ENCODE peak calls at places on chromosomes 6 and 20, in five cellular contexts. N is DND-41, G is COR-L47, O is EH, L is HCEC 1CT. R is an unnamed sample.
A peak's percentile ranks its signal among the peaks of the same experiment; 100 is the strongest.

GRCh38 chr6:113103618-113104390 is 753.3 kb upstream of the MARCKS start:
- DNase-seq in N (no peak), G (no peak), O (peak; percentile 94), L (peak; percentile 85), R (no peak)

GRCh38 chr6:12010635-12011275 is 1.4 kb upstream of the HIVEP1 start:
- DNase-seq in N (no peak), G (peak; percentile 53), O (no peak), L (peak; percentile 78), R (no peak)

GRCh38 chr6:45955597-45955996 is 60.1 kb downstream of the CLIC5 start:
- DNase-seq in N (no peak), G (no peak), O (no peak), L (no peak), R (no peak)

GRCh38 chr6:19830171-19830570 is 7.0 kb upstream of the ID4 start:
- DNase-seq in N (no peak), G (no peak), O (peak; percentile 36), L (no peak), R (peak; percentile 19)

GRCh38 chr6:11380969-11381744 is 148.7 kb upstream of the NEDD9 start:
- DNase-seq in N (no peak), G (no peak), O (no peak), L (no peak), R (no peak)

GRCh38 chr6:71608646-71609045 is 277.7 kb upstream of the RIMS1 start:
- DNase-seq in N (no peak), G (no peak), O (no peak), L (peak; percentile 7), R (peak; percentile 37)

GRCh38 chr6:135212020-135212806 is 31.1 kb downstream of the MYB start:
- DNase-seq in N (no peak), G (no peak), O (peak; percentile 90), L (peak; percentile 76), R (peak; percentile 2)

GRCh38 chr6:25882066-25882496 is 8.0 kb upstream of the SLC17A3 start:
- DNase-seq in N (no peak), G (no peak), O (no peak), L (no peak), R (no peak)

GRCh38 chr20:50335105-50335504 is 144.5 kb downstream of the CEBPB start:
- DNase-seq in N (no peak), G (peak; percentile 17), O (no peak), L (peak; percentile 27), R (peak; percentile 63)

GRCh38 chr6:143232849-143233248 is 172.2 kb downstream of the AIG1 start:
- DNase-seq in N (peak; percentile 33), G (peak; percentile 13), O (peak; percentile 54), L (peak; percentile 43), R (peak; percentile 9)

GRCh38 chr6:109187399-109188114 is 92.2 kb downstream of the CEP57L1 start:
- DNase-seq in N (peak; percentile 32), G (peak; percentile 18), O (peak; percentile 29), L (peak; percentile 22), R (peak; percentile 15)

GRCh38 chr6:15036690-15037245 is 209.1 kb upstream of the JARID2 start:
- DNase-seq in N (peak; percentile 9), G (peak; percentile 8), O (no peak), L (no peak), R (no peak)

GRCh38 chr6:136307351-136307750 is 17.7 kb upstream of the BCLAF1 start:
- DNase-seq in N (no peak), G (no peak), O (no peak), L (no peak), R (no peak)

GRCh38 chr6:36594816-36595167 is 630 bp downstream of the SRSF3 start:
- DNase-seq in N (no peak), G (peak; percentile 36), O (no peak), L (no peak), R (no peak)

GRCh38 chr6:6696867-6697531 is 108.5 kb downstream of the LY86 start:
- DNase-seq in N (peak; percentile 76), G (peak; percentile 56), O (peak; percentile 47), L (peak; percentile 46), R (peak; percentile 45)

GRCh38 chr6:143205983-143206382 is 145.3 kb downstream of the AIG1 start:
- DNase-seq in N (no peak), G (no peak), O (peak; percentile 20), L (no peak), R (no peak)

GRCh38 chr6:84220809-84221409 is 6.5 kb downstream of the CEP162 start:
- DNase-seq in N (no peak), G (peak; percentile 13), O (peak; percentile 47), L (peak; percentile 27), R (peak; percentile 48)

GRCh38 chr20:51116765-51117686 is 94.1 kb upstream of the KCNG1 start:
- DNase-seq in N (no peak), G (no peak), O (no peak), L (peak; percentile 33), R (peak; percentile 27)

GRCh38 chr6:107489636-107490567 is at the start of gene SOBP:
- DNase-seq in N (peak; percentile 84), G (peak; percentile 46), O (peak; percentile 23), L (peak; percentile 51), R (peak; percentile 74)

GRCh38 chr6:12280458-12280857 is 9.7 kb upstream of the EDN1 start:
- DNase-seq in N (no peak), G (no peak), O (peak; percentile 91), L (peak; percentile 80), R (no peak)

GRCh38 chr6:34044945-34045595 is 100.8 kb downstream of the GRM4 start:
- DNase-seq in N (peak; percentile 40), G (no peak), O (no peak), L (no peak), R (no peak)

GRCh38 chr6:69732640-69733039 is 64.2 kb downstream of the LMBRD1 start:
- DNase-seq in N (no peak), G (peak; percentile 22), O (peak; percentile 10), L (peak; percentile 23), R (peak; percentile 32)

R was measured in RKO.